ENCODE peak calls at places on chromosomes 6 and 20, in five cellular contexts. E is breast epithelium, K is hepatocyte, J is lung, A is right lobe of liver. U is an unnamed sample. For H3K4me1, the result is how much of the 10 kb centered on the place peaks cover.

GRCh38 chr6:63807056-63807455 is 171.5 kb downstream of the PHF3 start:
- DNase-seq in A (no peak), E (no peak), K (no peak), J (no peak), U (no peak)

GRCh38 chr6:23713211-23713610 is 412.8 kb upstream of the NRSN1 start:
- DNase-seq in K (no peak), A (no peak), J (no peak), E (no peak), U (no peak)

GRCh38 chr6:131519670-131520436 is 53.2 kb upstream of the ARG1 start:
- DNase-seq in A (no peak), K (peak), E (no peak), J (no peak), U (peak)

GRCh38 chr6:159777240-159777904 is 12.0 kb downstream of the TCP1 start:
- DNase-seq in K (no peak), A (no peak), J (no peak), E (no peak), U (no peak)

GRCh38 chr20:20549699-20550098 is 162.7 kb downstream of the RALGAPA2 start:
- DNase-seq in A (no peak), K (peak), J (no peak), E (no peak), U (peak)

GRCh38 chr6:47126647-47127339 is 84.7 kb upstream of the ADGRF1 start:
- DNase-seq in K (peak), J (no peak), E (no peak), A (no peak), U (peak)

GRCh38 chr20:4375881-4376280 is 345.8 kb upstream of the PRND start:
- DNase-seq in J (no peak), A (no peak), K (peak), E (no peak), U (no peak)

GRCh38 chr6:116266803-116267202 is 12.9 kb downstream of the TSPYL1 start:
- DNase-seq in A (no peak), K (no peak), J (no peak), E (no peak), U (no peak)

GRCh38 chr6:49430187-49430586 is 32.9 kb downstream of the MMUT start:
- DNase-seq in J (no peak), K (no peak), E (no peak), A (no peak), U (no peak)

GRCh38 chr20:24668384-24668702 is 198.9 kb downstream of the SYNDIG1 start:
- DNase-seq in K (no peak), A (no peak), E (no peak), J (no peak), U (no peak)

GRCh38 chr6:37783831-37784584 is 35.5 kb upstream of the ZFAND3 start:
- DNase-seq in K (peak), A (peak), E (no peak), J (no peak), U (no peak)

GRCh38 chr6:34459899-34460593 is 5.8 kb upstream of the PACSIN1 start:
- DNase-seq in K (peak), J (peak), E (no peak), A (no peak), U (no peak)

GRCh38 chr20:19978511-19979210 is 38.5 kb upstream of the NAA20 start:
- DNase-seq in A (no peak), J (no peak), E (no peak), K (no peak), U (no peak)

GRCh38 chr6:36376742-36377141 is 10.7 kb downstream of the ETV7 start:
- DNase-seq in K (no peak), J (no peak), A (no peak), E (no peak), U (no peak)

GRCh38 chr6:68975064-68975463 is 340.0 kb downstream of the ADGRB3 start:
- DNase-seq in E (no peak), A (no peak), J (no peak), K (peak), U (peak)

GRCh38 chr20:62889871-62890270 is 28.2 kb upstream of the TCFL5 start:
- DNase-seq in E (no peak), A (no peak), J (no peak), K (no peak), U (no peak)

GRCh38 chr6:75431379-75431778 is 62.2 kb downstream of the FILIP1 start:
- DNase-seq in A (no peak), E (no peak), J (no peak), K (peak), U (no peak)

GRCh38 chr20:35902545-35902941 is 51.8 kb downstream of the SCAND1 start:
- DNase-seq in A (no peak), E (no peak), J (no peak), K (peak), U (peak)

GRCh38 chr6:135210632-135211305 is 29.7 kb downstream of the MYB start:
- DNase-seq in E (no peak), J (no peak), A (no peak), K (no peak), U (no peak)

GRCh38 chr6:96520851-96521115 is 823 bp upstream of the UFL1 start:
- DNase-seq in E (no peak), A (no peak), K (peak), J (no peak), U (no peak)

GRCh38 chr6:25389501-25389900 is 110.3 kb downstream of the CARMIL1 start:
- DNase-seq in K (no peak), E (no peak), J (no peak), A (no peak), U (no peak)

GRCh38 chr6:31836676-31837611 is 9.4 kb downstream of the HSPA1B start:
- DNase-seq in E (no peak), J (no peak), A (no peak), K (peak), U (no peak)

GRCh38 chr6:107419747-107420146 is 39.6 kb downstream of the PDSS2 start:
- DNase-seq in K (no peak), E (no peak), J (no peak), A (no peak), U (no peak)

GRCh38 chr6:104986625-104987024 is 29.7 kb downstream of the LIN28B start:
- DNase-seq in J (no peak), A (no peak), E (no peak), K (no peak), U (no peak)

GRCh38 chr6:11329841-11330765 is 97.6 kb upstream of the NEDD9 start:
- DNase-seq in A (no peak), K (peak), E (no peak), J (no peak), U (no peak)

GRCh38 chr20:35300469-35301262 is 8.4 kb upstream of the FAM83C start:
- DNase-seq in K (no peak), A (no peak), J (no peak), E (no peak), U (no peak)

GRCh38 chr20:56202493-56203077 is 45.9 kb upstream of the MC3R start:
- DNase-seq in K (peak), E (no peak), A (no peak), J (no peak), U (peak)

GRCh38 chr6:63705707-63706106 is 70.1 kb downstream of the PHF3 start:
- DNase-seq in E (no peak), J (no peak), A (no peak), K (no peak), U (no peak)

GRCh38 chr20:50744143-50744792 is 12.9 kb downstream of the PARD6B start:
- DNase-seq in E (no peak), K (peak), A (peak), J (peak), U (peak)

GRCh38 chr6:145110109-145110508 is 625.2 kb downstream of the EPM2A start:
- DNase-seq in A (no peak), E (no peak), J (no peak), K (no peak), U (no peak)

GRCh38 chr20:51541189-51542032 is 1.1 kb downstream of the NFATC2 start:
- DNase-seq in A (peak), J (peak), E (peak), K (peak), U (peak)

GRCh38 chr6:105810105-105810921 is 275.8 kb upstream of the PRDM1 start:
- DNase-seq in J (peak), K (peak), A (no peak), E (no peak), U (no peak)

GRCh38 chr6:120141601-120142000 is 792.0 kb upstream of the MAN1A1 start:
- DNase-seq in A (no peak), J (no peak), E (no peak), K (no peak), U (no peak)

GRCh38 chr20:18314786-18315406 is 26.6 kb downstream of the ZNF133 start:
- DNase-seq in A (no peak), E (no peak), K (no peak), J (no peak), U (no peak)

GRCh38 chr6:84284428-84285033 is 57.1 kb upstream of the CEP162 start:
- DNase-seq in K (peak), E (no peak), J (no peak), A (no peak), U (peak)

GRCh38 chr6:168226832-168227434 is 92.6 kb downstream of the DACT2 start:
- DNase-seq in A (no peak), K (no peak), E (no peak), J (no peak), U (no peak)

GRCh38 chr6:29628419-29629281 is 4.3 kb downstream of the GABBR1 start:
- DNase-seq in A (peak), E (peak), J (peak), K (peak), U (peak)

DNA sequence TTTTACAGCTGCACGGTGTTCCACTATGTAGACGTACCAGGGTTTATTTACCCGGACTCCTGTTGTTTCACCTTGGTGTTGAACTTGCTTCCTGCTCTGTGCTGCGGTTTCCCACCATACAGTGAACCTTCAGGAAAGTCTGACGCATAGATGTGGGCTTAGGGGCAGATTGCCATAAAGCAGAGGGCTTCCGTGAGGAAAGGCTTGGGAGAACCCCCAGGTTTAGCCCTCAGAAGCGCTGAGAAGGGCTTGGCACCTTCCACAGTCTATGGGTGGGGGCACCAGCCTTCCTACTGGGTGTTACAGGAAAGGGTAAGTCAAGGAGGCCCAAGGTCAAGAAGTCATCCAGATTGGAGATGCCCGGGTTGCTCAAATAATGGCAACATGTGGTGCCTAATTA is 19.2 kb upstream of the MRPS18A start:
- DNase-seq in K (no peak), A (no peak), J (no peak), E (no peak), U (no peak)
- H3K4me1 ChIP-seq in K (half or more), A (under half), J (under half), E (under half), U (under half)

GRCh38 chr20:61186771-61187170 is 65.3 kb upstream of the CDH4 start:
- DNase-seq in A (no peak), E (no peak), K (no peak), J (no peak), U (no peak)
- H3K4me3 ChIP-seq in A (no peak), E (no peak), K (no peak), J (no peak), U (no peak)

GRCh38 chr6:41589223-41589622 is 43.0 kb downstream of the FOXP4 start:
- DNase-seq in K (no peak), J (no peak), A (no peak), E (no peak), U (no peak)

GRCh38 chr6:41586564-41586963 is 40.4 kb downstream of the FOXP4 start:
- DNase-seq in K (no peak), A (no peak), J (no peak), E (no peak), U (no peak)

GRCh38 chr6:41588083-41588482 is 41.9 kb downstream of the FOXP4 start:
- DNase-seq in J (no peak), K (no peak), A (no peak), E (no peak), U (no peak)

GRCh38 chr6:41585605-41586004 is 39.4 kb downstream of the FOXP4 start:
- DNase-seq in K (no peak), E (no peak), J (no peak), A (no peak), U (no peak)

DNA sequence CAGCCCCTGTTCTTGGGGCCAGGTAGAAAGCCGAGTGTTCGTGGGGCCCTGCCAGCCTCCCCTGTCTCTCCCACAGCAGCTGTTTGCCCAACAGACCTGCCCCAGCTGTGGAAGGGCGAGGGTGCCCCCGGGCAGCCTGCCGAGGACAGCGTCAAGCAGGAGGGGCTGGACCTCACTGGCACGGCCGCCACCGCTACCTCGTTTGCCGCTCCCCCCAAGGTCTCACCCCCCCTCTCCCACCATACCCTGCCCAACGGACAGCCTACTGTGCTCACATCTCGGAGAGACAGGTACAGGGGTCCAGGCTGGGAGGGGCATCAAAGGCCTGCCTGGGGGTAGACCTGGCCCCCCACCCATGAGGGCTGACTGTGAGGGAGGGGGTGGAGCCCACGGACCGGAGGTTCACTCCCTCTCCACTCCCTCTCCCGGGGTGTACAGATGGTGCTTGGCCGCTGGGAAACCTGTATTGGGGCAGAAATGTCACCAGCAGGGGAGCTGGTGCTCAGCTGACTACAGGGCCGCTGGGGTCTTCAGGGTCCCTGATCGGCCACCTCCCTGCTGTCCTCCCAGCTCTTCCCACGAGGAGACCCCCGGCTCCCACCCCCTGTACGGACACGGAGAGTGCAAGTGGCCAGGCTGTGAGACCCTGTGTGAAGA is 41.2 kb downstream of the FOXP4 start:
- DNase-seq in A (no peak), J (no peak), E (no peak), K (no peak), U (no peak)
- TF ChIP-seq CTCF in A (no peak), J (no peak), E (no peak), K (no peak), U (no peak)

GRCh38 chr20:53843645-53844044 is 226.7 kb downstream of the BCAS1 start:
- DNase-seq in J (no peak), K (no peak), A (no peak), E (no peak), U (no peak)

GRCh38 chr20:53841741-53842140 is 228.7 kb downstream of the BCAS1 start:
- DNase-seq in K (no peak), A (no peak), E (no peak), J (no peak), U (no peak)

GRCh38 chr20:53840462-53841000 is 229.9 kb downstream of the BCAS1 start:
- DNase-seq in A (no peak), K (no peak), J (no peak), E (no peak), U (no peak)

GRCh38 chr20:53844259-53844658 is 226.1 kb downstream of the BCAS1 start:
- DNase-seq in K (no peak), A (no peak), E (no peak), J (no peak), U (no peak)

DNA sequence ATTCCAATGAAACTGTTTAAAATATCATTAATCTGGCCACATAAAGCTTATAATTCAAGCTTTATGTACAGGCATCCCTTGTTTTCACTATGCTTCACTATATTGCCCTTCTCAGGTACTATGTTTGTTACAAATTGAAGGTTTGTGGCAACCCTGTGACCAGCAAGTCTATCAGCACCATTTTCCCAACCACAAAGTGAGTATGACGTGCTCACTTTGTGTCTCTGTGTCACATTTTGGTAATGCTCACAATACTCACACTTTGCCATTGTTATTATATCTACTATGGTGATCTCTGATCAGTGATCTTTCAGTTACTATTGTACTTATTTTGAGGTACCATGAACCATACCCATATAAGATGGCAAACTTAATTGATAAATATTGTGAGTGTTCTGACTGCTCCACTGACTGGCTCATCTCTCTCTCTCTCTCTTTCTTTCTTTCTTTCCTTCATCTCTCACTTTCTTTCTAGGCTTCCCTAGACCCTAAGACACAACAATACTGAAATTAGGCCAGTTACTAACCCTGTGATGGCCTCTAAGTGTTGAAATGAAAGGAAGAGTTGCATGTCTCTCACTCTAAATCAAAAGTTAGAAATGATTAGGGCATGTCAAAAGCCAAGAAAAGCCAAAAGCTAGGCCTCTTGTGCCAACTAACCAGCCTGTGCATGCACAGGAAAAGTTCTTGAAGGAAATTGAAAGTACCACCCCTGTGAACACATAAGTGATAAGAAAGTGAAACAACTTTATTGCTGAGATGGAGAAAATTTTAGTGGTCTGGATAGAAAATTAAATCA is 227.9 kb downstream of the BCAS1 start:
- DNase-seq in A (no peak), J (no peak), E (no peak), K (no peak), U (no peak)
- H3K4me1 ChIP-seq in A (under half), J (under half), E (under half), K (under half), U (under half)

GRCh38 chr20:59866338-59866737 is 67.1 kb downstream of the SYCP2 start:
- DNase-seq in A (no peak), K (no peak), J (no peak), E (no peak), U (no peak)
- H3K4me3 ChIP-seq in A (no peak), K (no peak), J (no peak), E (no peak), U (no peak)

GRCh38 chr6:137560184-137560563 is 66.0 kb upstream of the OLIG3 start:
- DNase-seq in K (no peak), J (no peak), A (no peak), E (no peak), U (no peak)
- TF ChIP-seq CTCF in K (no peak), J (no peak), A (no peak), E (no peak), U (no peak)

U was measured in Caco-2.